ENCODE peak calls at places on chromosomes 13 and 19, in ten cellular contexts. N, P, H, G, Y, B, O, Q, D and K are unnamed samples.

GRCh38 chr19:29040951-29041350 is 172.0 kb downstream of the UQCRFS1 start:
- DNase-seq in N (no peak), P (no peak), H (no peak), G (no peak), Y (no peak), B (no peak), O (no peak), Q (no peak), D (no peak), K (peak)

GRCh38 chr13:67069117-67069767 is 160.9 kb downstream of the PCDH9 start:
- DNase-seq in N (no peak), P (no peak), H (no peak), G (no peak), Y (no peak), B (peak), O (no peak), Q (no peak), D (no peak), K (no peak)

GRCh38 chr19:33487901-33488817 is 33.4 kb downstream of the PEPD start:
- DNase-seq in N (no peak), P (no peak), H (no peak), G (peak), Y (no peak), B (no peak), O (no peak), Q (peak), D (no peak), K (peak)

GRCh38 chr19:51514866-51515481 is 13.4 kb upstream of the SIGLEC12 start:
- DNase-seq in N (no peak), P (peak), H (peak), G (no peak), Y (no peak), B (peak), O (peak), Q (peak), D (peak), K (peak)

GRCh38 chr13:80513196-80513595 is 172.3 kb upstream of the SPRY2 start:
- DNase-seq in N (no peak), P (no peak), H (no peak), G (no peak), Y (no peak), B (no peak), O (no peak), Q (no peak), D (no peak), K (no peak)

GRCh38 chr13:56187331-56187730 is 953.4 kb upstream of the PRR20A start:
- DNase-seq in N (no peak), P (no peak), H (no peak), G (peak), Y (peak), B (no peak), O (no peak), Q (no peak), D (no peak), K (no peak)

GRCh38 chr13:98216711-98217110 is 39.6 kb upstream of the RNF113B start:
- DNase-seq in N (no peak), P (no peak), H (no peak), G (no peak), Y (no peak), B (peak), O (no peak), Q (no peak), D (no peak), K (no peak)

GRCh38 chr19:47598407-47599349 is 10.3 kb upstream of the BICRA start:
- DNase-seq in N (no peak), P (peak), H (peak), G (peak), Y (peak), B (peak), O (no peak), Q (no peak), D (no peak), K (no peak)

GRCh38 chr19:31350033-31350692 is 927 bp upstream of the TSHZ3 start:
- DNase-seq in N (no peak), P (no peak), H (no peak), G (peak), Y (no peak), B (no peak), O (no peak), Q (no peak), D (no peak), K (no peak)

GRCh38 chr19:49911381-49912145 is 14.9 kb upstream of the IL4I1 start:
- DNase-seq in N (peak), P (no peak), H (no peak), G (no peak), Y (no peak), B (peak), O (peak), Q (no peak), D (no peak), K (peak)

GRCh38 chr19:571127-571974 is 1.0 kb upstream of the BSG start:
- DNase-seq in N (peak), P (peak), H (no peak), G (no peak), Y (peak), B (peak), O (peak), Q (peak), D (peak), K (peak)

GRCh38 chr13:50589651-50590054 is 253.8 kb downstream of the DLEU7 start:
- DNase-seq in N (no peak), P (peak), H (peak), G (no peak), Y (no peak), B (peak), O (no peak), Q (no peak), D (no peak), K (peak)

GRCh38 chr19:33408116-33408515 is 34.6 kb downstream of the CEBPG start:
- DNase-seq in N (no peak), P (no peak), H (no peak), G (no peak), Y (no peak), B (no peak), O (no peak), Q (no peak), D (no peak), K (no peak)

GRCh38 chr13:29799041-29799440 is 51.4 kb downstream of the UBL3 start:
- DNase-seq in N (no peak), P (no peak), H (no peak), G (no peak), Y (no peak), B (no peak), O (no peak), Q (no peak), D (no peak), K (no peak)

GRCh38 chr19:15463865-15464371 is 426 bp downstream of the RASAL3 start:
- DNase-seq in N (peak), P (no peak), H (no peak), G (no peak), Y (peak), B (no peak), O (peak), Q (no peak), D (peak), K (peak)

GRCh38 chr13:20582026-20582425 is 15.1 kb downstream of the IFT88 start:
- DNase-seq in N (no peak), P (no peak), H (no peak), G (no peak), Y (no peak), B (no peak), O (no peak), Q (no peak), D (no peak), K (no peak)

GRCh38 chr13:99859178-99860177 is 112.1 kb downstream of the ZIC5 start:
- DNase-seq in N (peak), P (no peak), H (no peak), G (no peak), Y (no peak), B (no peak), O (peak), Q (no peak), D (peak), K (no peak)

GRCh38 chr19:30217461-30217860 is 154.7 kb upstream of the ZNF536 start:
- DNase-seq in N (no peak), P (no peak), H (no peak), G (no peak), Y (no peak), B (no peak), O (no peak), Q (no peak), D (no peak), K (no peak)